ENCODE peak calls at places on chromosomes 6 and 20, in four cellular contexts. F is upper lobe of left lung, E is endothelial cell of umbilical vein, R is heart right ventricle. J is an unnamed sample.

GRCh38 chr20:7392551-7392950 is 547.7 kb downstream of the HAO1 start:
- DNase-seq in F (no peak), E (peak; percentile 56), R (no peak), J (no peak)

GRCh38 chr6:5213851-5214507 is 46.8 kb downstream of the LYRM4 start:
- DNase-seq in F (no peak), E (no peak), R (peak; percentile 29), J (no peak)

GRCh38 chr6:13234130-13234529 is 94.2 kb downstream of the TBC1D7 start:
- DNase-seq in R (no peak), E (no peak), F (no peak), J (no peak)

GRCh38 chr20:46683620-46683938 is 5.7 kb downstream of the TP53RK start:
- DNase-seq in E (no peak), R (no peak), F (no peak), J (no peak)

GRCh38 chr6:116695398-116695797 is 14.4 kb downstream of the KPNA5 start:
- DNase-seq in R (no peak), E (no peak), F (no peak), J (no peak)

GRCh38 chr6:148598690-148599089 is 148.1 kb upstream of the UST start:
- DNase-seq in E (no peak), F (no peak), R (no peak), J (no peak)

GRCh38 chr6:128492386-128492785 is 28.0 kb downstream of the PTPRK start:
- DNase-seq in R (no peak), E (peak; percentile 59), F (peak; percentile 28), J (no peak)

GRCh38 chr20:11716239-11716944 is 201.3 kb upstream of the BTBD3 start:
- DNase-seq in F (no peak), E (peak; percentile 36), R (no peak), J (no peak)

GRCh38 chr20:12623870-12624269 is 384.9 kb upstream of the SPTLC3 start:
- DNase-seq in E (no peak), R (no peak), F (no peak), J (no peak)

GRCh38 chr6:80165143-80165542 is 58.7 kb downstream of the BCKDHB start:
- DNase-seq in R (no peak), E (peak; percentile 37), F (no peak), J (no peak)

GRCh38 chr20:7375905-7376304 is 564.4 kb downstream of the HAO1 start:
- DNase-seq in F (no peak), R (no peak), E (peak; percentile 34), J (no peak)

GRCh38 chr6:49088631-49089030 is 374.4 kb downstream of the MMUT start:
- DNase-seq in R (no peak), E (no peak), F (no peak), J (no peak)

GRCh38 chr6:90249044-90249443 is 47.6 kb downstream of the BACH2 start:
- DNase-seq in E (no peak), F (no peak), R (no peak), J (no peak)

GRCh38 chr6:157187182-157188093 is 135.9 kb downstream of the TMEM242 start:
- DNase-seq in F (no peak), R (peak; percentile 34), E (peak; percentile 63), J (no peak)

GRCh38 chr20:47544240-47544639 is 42.6 kb downstream of the NCOA3 start:
- DNase-seq in E (no peak), R (no peak), F (no peak), J (peak; percentile 21)

GRCh38 chr6:116616757-116617093 is 446 bp downstream of the RSPH4A start:
- DNase-seq in F (no peak), E (no peak), R (no peak), J (no peak)

GRCh38 chr6:101290346-101290745 is 103.2 kb upstream of the GRIK2 start:
- DNase-seq in F (no peak), E (no peak), R (no peak), J (no peak)

GRCh38 chr20:41330343-41330720 is 10.3 kb upstream of the LPIN3 start:
- DNase-seq in F (no peak), E (no peak), R (no peak), J (no peak)

GRCh38 chr6:42336431-42336830 is 115.3 kb downstream of the TRERF1 start:
- DNase-seq in R (no peak), F (no peak), E (no peak), J (no peak)

GRCh38 chr6:1854296-1854695 is 244.6 kb downstream of the FOXC1 start:
- DNase-seq in E (no peak), R (no peak), F (no peak), J (no peak)

GRCh38 chr6:101640131-101640530 is 246.6 kb downstream of the GRIK2 start:
- DNase-seq in R (no peak), E (no peak), F (no peak), J (no peak)

GRCh38 chr20:22572491-22572890 is 11.9 kb downstream of the FOXA2 start:
- DNase-seq in F (peak; percentile 26), E (no peak), R (no peak), J (no peak)

GRCh38 chr20:22576273-22576672 is 8.1 kb downstream of the FOXA2 start:
- DNase-seq in F (no peak), E (no peak), R (no peak), J (no peak)

GRCh38 chr20:22575737-22576136 is 8.6 kb downstream of the FOXA2 start:
- DNase-seq in R (no peak), F (no peak), E (no peak), J (no peak)

GRCh38 chr20:22575087-22575721 is 9.2 kb downstream of the FOXA2 start:
- DNase-seq in R (no peak), F (no peak), E (no peak), J (no peak)

GRCh38 chr20:22574545-22575086 is 9.8 kb downstream of the FOXA2 start:
- DNase-seq in E (no peak), F (no peak), R (no peak), J (no peak)
- H3K27ac ChIP-seq in E (no peak overlapping the region), F (no peak overlapping the region), R (no peak overlapping the region), J (no peak overlapping the region)

DNA sequence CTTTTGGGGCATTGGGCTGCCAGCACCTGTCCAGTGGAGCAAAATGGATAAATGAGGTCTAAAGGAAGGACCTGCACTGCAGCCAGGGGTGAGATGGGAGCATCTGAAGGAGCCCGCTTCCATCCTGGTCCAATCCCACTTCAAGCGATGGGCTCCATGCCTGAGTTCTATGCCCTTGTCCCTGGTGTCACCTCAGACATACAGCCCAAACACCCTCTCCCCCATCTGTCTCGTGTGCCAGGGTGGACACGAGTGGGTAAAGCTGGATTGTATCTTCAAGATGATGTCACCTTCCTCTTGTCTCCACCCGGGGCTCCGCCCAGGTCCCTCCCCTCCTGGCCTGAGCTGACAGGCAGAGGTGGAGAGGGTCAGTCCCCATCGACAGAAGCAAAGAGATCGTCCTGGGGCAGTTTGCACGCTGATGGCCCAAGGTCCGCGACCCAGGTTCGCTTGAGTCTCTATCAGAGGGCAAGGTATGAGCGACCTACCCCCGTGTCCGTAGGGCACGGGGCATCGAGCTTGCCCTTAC is 544 bp downstream of the SMIM29 start:
- DNase-seq in R (peak; percentile 65), F (peak; percentile 74), E (peak; percentile 40), J (no peak)
- TF ChIP-seq CTCF in R (no peak), F (no peak), E (no peak), J (no peak)

GRCh38 chr20:38007526-38007925 is 25.7 kb downstream of the TTI1 start:
- DNase-seq in R (no peak), E (no peak), F (no peak), J (no peak)

GRCh38 chr20:38017959-38018358 is 15.3 kb downstream of the TTI1 start:
- DNase-seq in E (no peak), F (no peak), R (no peak), J (no peak)

GRCh38 chr20:38013891-38014290 is 19.4 kb downstream of the TTI1 start:
- DNase-seq in E (peak; percentile 35), F (no peak), R (no peak), J (no peak)

GRCh38 chr20:38008233-38008944 is 24.9 kb downstream of the TTI1 start:
- DNase-seq in R (no peak), F (no peak), E (no peak), J (no peak)

GRCh38 chr20:38012332-38012731 is 20.9 kb downstream of the TTI1 start:
- DNase-seq in R (no peak), E (no peak), F (no peak), J (no peak)
- H3K36me3 ChIP-seq in R (peaks cover 75% of the 10 kb centered on the region), E (peaks cover 23% of the 10 kb centered on the region), F (peaks cover 42% of the 10 kb centered on the region), J (peaks cover 16% of the 10 kb centered on the region)

GRCh38 chr6:169454204-169454871 is 200.7 kb upstream of the THBS2 start:
- DNase-seq in R (no peak), E (no peak), F (no peak), J (no peak)

GRCh38 chr6:169452117-169452868 is 198.6 kb upstream of the THBS2 start:
- DNase-seq in R (peak; percentile 76), F (no peak), E (no peak), J (no peak)

GRCh38 chr6:169453221-169453620 is 199.6 kb upstream of the THBS2 start:
- DNase-seq in E (no peak), R (no peak), F (no peak), J (no peak)

GRCh38 chr6:169451065-169451840 is 197.6 kb upstream of the THBS2 start:
- DNase-seq in R (no peak), E (no peak), F (no peak), J (no peak)

GRCh38 chr6:169452869-169453186 is 199.2 kb upstream of the THBS2 start:
- DNase-seq in E (no peak), R (no peak), F (no peak), J (no peak)
- H3K27ac ChIP-seq in E (no peak overlapping the region), R (no peak overlapping the region), F (peak overlapping the region; percentile 65), J (no peak overlapping the region)

GRCh38 chr6:151546941-151547659 is 53.3 kb downstream of the CCDC170 start:
- DNase-seq in F (no peak), E (no peak), R (no peak), J (no peak)
- TF ChIP-seq CTCF in F (no peak), E (no peak), R (no peak), J (no peak)

GRCh38 chr20:1942486-1943266 is 47.5 kb downstream of the SIRPA start:
- DNase-seq in E (no peak), F (peak; percentile 15), R (no peak), J (no peak)

GRCh38 chr20:1941226-1941625 is 46.0 kb downstream of the SIRPA start:
- DNase-seq in E (no peak), R (no peak), F (peak; percentile 22), J (no peak)

GRCh38 chr20:1940581-1940980 is 45.4 kb downstream of the SIRPA start:
- DNase-seq in F (no peak), R (no peak), E (no peak), J (no peak)

GRCh38 chr20:1943267-1944002 is 48.2 kb downstream of the SIRPA start:
- DNase-seq in E (no peak), F (peak; percentile 77), R (no peak), J (no peak)

GRCh38 chr20:1942061-1942460 is 46.9 kb downstream of the SIRPA start:
- DNase-seq in E (no peak), F (peak; percentile 18), R (no peak), J (no peak)
- H3K36me3 ChIP-seq in E (no peaks in the 10 kb centered on the region), F (peaks cover 14% of the 10 kb centered on the region), R (peaks cover 18% of the 10 kb centered on the region), J (no peaks in the 10 kb centered on the region)

J was measured in CD8-positive, alpha-beta T cell.